ENCODE peak calls at places on chromosomes 16 and 17, in eight cellular contexts. X is neural progenitor cell, O is SK-MEL-5, D is ELF-1, S is NCI-H2081 treated with DMSO at 0.1 percent for 48 hours, I is endothelial cell, Q is cardiac muscle cell, V is right cardiac atrium. Y is an unnamed sample.

GRCh38 chr17:80942360-80943345 is 49.0 kb upstream of the CHMP6 start:
- DNase-seq in I (no peak), S (no peak), V (peak), Q (no peak), D (no peak), O (no peak), X (no peak), Y (no peak)

GRCh38 chr16:86949630-86950029 is 367.6 kb downstream of the C16orf95 start:
- DNase-seq in O (no peak), S (no peak), Q (no peak), D (no peak), V (no peak), I (no peak), X (no peak), Y (no peak)

GRCh38 chr17:1480747-1481465 is 11.6 kb downstream of the MYO1C start:
- DNase-seq in V (no peak), S (no peak), I (no peak), Q (no peak), X (no peak), D (no peak), O (no peak), Y (no peak)

GRCh38 chr17:60006160-60006559 is 41.6 kb upstream of the RNFT1 start:
- DNase-seq in I (no peak), X (no peak), S (no peak), O (no peak), Q (no peak), D (no peak), V (no peak), Y (peak)

GRCh38 chr17:63345598-63345997 is 100.5 kb downstream of the CYB561 start:
- DNase-seq in D (no peak), V (no peak), S (no peak), I (no peak), Q (no peak), O (no peak), X (no peak), Y (no peak)

GRCh38 chr17:72683506-72684404 is 408.7 kb downstream of the SLC39A11 start:
- DNase-seq in Q (peak), S (no peak), V (peak), D (peak), O (peak), X (no peak), I (no peak), Y (peak)

GRCh38 chr17:69961488-69962145 is 113.4 kb upstream of the KCNJ16 start:
- DNase-seq in O (no peak), D (no peak), Q (no peak), V (no peak), S (no peak), X (peak), I (peak), Y (peak)

GRCh38 chr16:75000481-75001081 is 1.8 kb downstream of the ZNRF1 start:
- DNase-seq in Q (peak), X (peak), I (no peak), D (peak), O (no peak), S (no peak), V (peak), Y (peak)

GRCh38 chr16:14562691-14563491 is 67.2 kb downstream of the PARN start:
- DNase-seq in V (peak), I (no peak), X (peak), D (no peak), Q (peak), S (no peak), O (peak), Y (no peak)

GRCh38 chr17:19237389-19238166 is 412 bp downstream of the EPN2 start:
- DNase-seq in I (peak), S (no peak), D (peak), O (no peak), Q (peak), X (peak), V (peak), Y (peak)

GRCh38 chr17:76147211-76148014 is 6.4 kb upstream of the FOXJ1 start:
- DNase-seq in S (peak), Q (no peak), I (no peak), X (no peak), O (peak), V (no peak), D (no peak), Y (no peak)

GRCh38 chr17:41008811-41009210 is at the start of gene KRTAP3-1:
- DNase-seq in Q (no peak), D (peak), X (no peak), V (no peak), O (no peak), I (no peak), S (no peak), Y (peak)

GRCh38 chr17:64306850-64307463 is 43.9 kb upstream of the TEX2 start:
- DNase-seq in V (peak), O (peak), S (peak), Q (peak), X (peak), I (peak), D (peak), Y (peak)

GRCh38 chr17:55743103-55743679 is 7.7 kb upstream of the PCTP start:
- DNase-seq in Q (no peak), S (no peak), V (no peak), I (no peak), D (no peak), O (peak), X (no peak), Y (peak)

GRCh38 chr17:70190959-70191805 is 21.9 kb downstream of the KCNJ2 start:
- DNase-seq in X (no peak), D (no peak), S (no peak), O (no peak), Q (no peak), I (no peak), V (no peak), Y (no peak)

GRCh38 chr16:89859809-89860075 is 13.7 kb upstream of the TCF25 start:
- DNase-seq in V (no peak), I (no peak), X (no peak), O (no peak), S (no peak), Q (no peak), D (no peak), Y (no peak)

GRCh38 chr16:4666537-4667202 is 26.7 kb upstream of the NUDT16L1 start:
- DNase-seq in V (no peak), Q (no peak), D (no peak), I (no peak), O (no peak), X (no peak), S (no peak), Y (no peak)

GRCh38 chr17:16882243-16882925 is 89.5 kb downstream of the TNFRSF13B start:
- DNase-seq in I (no peak), O (no peak), Q (no peak), X (no peak), V (no peak), S (no peak), D (no peak), Y (peak)

GRCh38 chr17:76700290-76700626 is 10.5 kb downstream of the MXRA7 start:
- DNase-seq in V (no peak), X (no peak), I (no peak), S (no peak), D (no peak), O (no peak), Q (no peak), Y (no peak)

GRCh38 chr17:56943505-56944125 is 17.2 kb downstream of the COIL start:
- DNase-seq in V (no peak), X (no peak), I (no peak), D (no peak), S (no peak), Q (no peak), O (no peak), Y (peak)

GRCh38 chr17:3475155-3475808 is 515 bp upstream of the ASPA start:
- DNase-seq in S (no peak), O (peak), X (no peak), D (no peak), I (no peak), Q (no peak), V (no peak), Y (no peak)

GRCh38 chr16:85369060-85369459 is 244.1 kb upstream of the GSE1 start:
- DNase-seq in O (no peak), D (no peak), Q (no peak), V (no peak), S (no peak), X (no peak), I (no peak), Y (no peak)

GRCh38 chr16:25007284-25007984 is 7.7 kb downstream of the ARHGAP17 start:
- DNase-seq in V (no peak), Q (no peak), D (no peak), I (no peak), X (no peak), S (no peak), O (no peak), Y (no peak)

GRCh38 chr17:327296-327695 is 25.3 kb downstream of the RPH3AL start:
- DNase-seq in X (no peak), Q (no peak), S (no peak), D (no peak), O (no peak), I (no peak), V (peak), Y (no peak)

GRCh38 chr17:4708436-4708835 is 2.0 kb upstream of the ARRB2 start:
- DNase-seq in X (peak), V (no peak), Q (no peak), S (no peak), D (peak), O (peak), I (no peak), Y (peak)

GRCh38 chr16:85347213-85347591 is 234.9 kb upstream of the CIBAR2 start:
- DNase-seq in X (peak), Q (peak), I (no peak), S (no peak), D (peak), O (peak), V (no peak), Y (peak)

GRCh38 chr17:46191332-46192210 is 1.7 kb downstream of the KANSL1 start:
- DNase-seq in S (no peak), D (peak), V (no peak), O (peak), I (peak), Q (peak), X (peak), Y (no peak)

GRCh38 chr17:45745843-45746494 is 38.2 kb upstream of the CRHR1 start:
- DNase-seq in I (no peak), D (peak), O (no peak), Q (no peak), V (no peak), S (no peak), X (peak), Y (no peak)

GRCh38 chr17:74217036-74217725 is 3.8 kb downstream of the TTYH2 start:
- DNase-seq in O (peak), X (no peak), I (no peak), S (peak), D (no peak), V (no peak), Q (no peak), Y (no peak)

GRCh38 chr16:50722960-50723359 is 18.9 kb upstream of the CYLD start:
- DNase-seq in X (no peak), O (no peak), D (no peak), V (no peak), Q (no peak), S (no peak), I (no peak), Y (no peak)

GRCh38 chr17:33124871-33125551 is 133.4 kb downstream of the SPACA3 start:
- DNase-seq in O (no peak), I (no peak), V (no peak), Q (no peak), D (no peak), X (no peak), S (no peak), Y (no peak)

GRCh38 chr17:80791758-80792284 is 199.8 kb upstream of the CHMP6 start:
- DNase-seq in V (peak), S (no peak), D (no peak), X (no peak), I (no peak), O (peak), Q (no peak), Y (peak)

GRCh38 chr16:50699345-50700159 is 6.1 kb downstream of the NOD2 start:
- DNase-seq in Q (no peak), X (no peak), D (no peak), V (no peak), I (no peak), O (no peak), S (no peak), Y (no peak)

GRCh38 chr17:55705847-55706246 is 16.8 kb downstream of the TMEM100 start:
- DNase-seq in V (no peak), Q (no peak), D (no peak), S (no peak), X (no peak), O (no peak), I (no peak), Y (no peak)